ENCODE peak calls at places on chromosomes 7 and 10, in nine cellular contexts. Z, Y, U, A, K, L, Q, G and T are unnamed samples.

GRCh38 chr7:23472974-23473847 is 2.9 kb upstream of the IGF2BP3 start:
- DNase-seq in L (peak; percentile 60), A (no peak), Z (no peak), K (peak; percentile 17), Q (no peak), G (no peak), U (no peak), Y (no peak), T (no peak)

GRCh38 chr7:117446220-117446815 is 19.0 kb upstream of the ASZ1 start:
- DNase-seq in Y (no peak), Q (no peak), U (no peak), Z (no peak), K (no peak), L (no peak), A (no peak), G (no peak), T (no peak)

GRCh38 chr10:42551582-42552187 is 86.7 kb downstream of the ZNF33B start:
- DNase-seq in U (no peak), L (peak; percentile 14), Q (peak; percentile 80), Z (no peak), K (peak; percentile 0), Y (no peak), G (no peak), A (no peak), T (no peak)

GRCh38 chr10:69744971-69745370 is 56.7 kb upstream of the COL13A1 start:
- DNase-seq in K (no peak), U (no peak), Z (no peak), Q (no peak), G (no peak), A (no peak), Y (no peak), L (no peak), T (no peak)

GRCh38 chr10:24556746-24557742 is 166.6 kb downstream of the ARHGAP21 start:
- DNase-seq in Z (no peak), G (no peak), U (no peak), Y (peak; percentile 62), A (no peak), L (peak; percentile 77), Q (no peak), K (peak; percentile 36), T (peak; percentile 21)

GRCh38 chr7:111914287-111914686 is 291.9 kb downstream of the DOCK4 start:
- DNase-seq in G (no peak), Q (no peak), K (no peak), U (no peak), L (no peak), Z (no peak), A (no peak), Y (no peak), T (no peak)

GRCh38 chr10:117429644-117430043 is 54.4 kb upstream of the PDZD8 start:
- DNase-seq in U (no peak), K (no peak), Y (no peak), L (no peak), A (no peak), Q (no peak), G (no peak), Z (no peak), T (no peak)

GRCh38 chr10:35423505-35424306 is 87.4 kb downstream of the CCNY start:
- DNase-seq in K (no peak), U (no peak), Y (no peak), A (no peak), Q (no peak), L (no peak), G (no peak), Z (no peak), T (no peak)

GRCh38 chr10:48464871-48465736 is 139.8 kb downstream of the ARHGAP22 start:
- DNase-seq in A (no peak), L (no peak), K (no peak), Z (peak; percentile 70), U (no peak), G (peak; percentile 63), Q (peak; percentile 68), Y (no peak), T (no peak)

GRCh38 chr7:44632196-44632595 is 25.8 kb downstream of the OGDH start:
- DNase-seq in Y (no peak), U (no peak), Q (no peak), A (no peak), L (no peak), K (no peak), G (no peak), Z (no peak), T (no peak)
- H3K4me1 ChIP-seq in Y (peaks cover 23% of the 10 kb centered on the region), U (no peaks in the 10 kb centered on the region), Q (peaks cover 63% of the 10 kb centered on the region), A (peaks cover 62% of the 10 kb centered on the region), L (peaks cover 27% of the 10 kb centered on the region), K (no peaks in the 10 kb centered on the region), G (peaks cover 77% of the 10 kb centered on the region), Z (peaks cover 84% of the 10 kb centered on the region), T (peaks cover 78% of the 10 kb centered on the region)

GRCh38 chr10:110912374-110912773 is 6.6 kb downstream of the BBIP1 start:
- DNase-seq in L (no peak), Q (no peak), U (no peak), A (no peak), G (no peak), Z (no peak), K (no peak), Y (no peak), T (no peak)
- H3K27ac ChIP-seq in L (no peak overlapping the region), Q (no peak overlapping the region), U (no peak overlapping the region), A (no peak overlapping the region), G (no peak overlapping the region), Z (no peak overlapping the region), K (no peak overlapping the region), Y (no peak overlapping the region), T (no peak overlapping the region)

GRCh38 chr7:133670250-133670649 is 417.4 kb downstream of the EXOC4 start:
- DNase-seq in L (no peak), A (no peak), G (no peak), K (no peak), Z (no peak), Y (no peak), U (no peak), Q (no peak), T (no peak)

GRCh38 chr7:133672866-133673265 is 420.0 kb downstream of the EXOC4 start:
- DNase-seq in L (no peak), G (no peak), Y (no peak), Q (no peak), A (no peak), U (no peak), Z (no peak), K (no peak), T (no peak)

GRCh38 chr7:133668296-133669060 is 415.6 kb downstream of the EXOC4 start:
- DNase-seq in U (no peak), G (no peak), K (no peak), A (no peak), Y (no peak), Q (no peak), Z (no peak), L (no peak), T (no peak)

GRCh38 chr7:133674079-133674478 is 421.2 kb downstream of the EXOC4 start:
- DNase-seq in Z (no peak), L (no peak), A (no peak), K (no peak), U (no peak), G (no peak), Q (no peak), Y (no peak), T (no peak)

GRCh38 chr7:133669061-133669455 is 416.2 kb downstream of the EXOC4 start:
- DNase-seq in Y (no peak), G (no peak), Z (no peak), A (no peak), Q (no peak), L (no peak), K (no peak), U (no peak), T (no peak)
- H3K4me1 ChIP-seq in Y (no peaks in the 10 kb centered on the region), G (no peaks in the 10 kb centered on the region), Z (no peaks in the 10 kb centered on the region), A (no peaks in the 10 kb centered on the region), Q (no peaks in the 10 kb centered on the region), L (no peaks in the 10 kb centered on the region), K (peaks cover 5% of the 10 kb centered on the region), U (no peaks in the 10 kb centered on the region), T (no peaks in the 10 kb centered on the region)

DNA sequence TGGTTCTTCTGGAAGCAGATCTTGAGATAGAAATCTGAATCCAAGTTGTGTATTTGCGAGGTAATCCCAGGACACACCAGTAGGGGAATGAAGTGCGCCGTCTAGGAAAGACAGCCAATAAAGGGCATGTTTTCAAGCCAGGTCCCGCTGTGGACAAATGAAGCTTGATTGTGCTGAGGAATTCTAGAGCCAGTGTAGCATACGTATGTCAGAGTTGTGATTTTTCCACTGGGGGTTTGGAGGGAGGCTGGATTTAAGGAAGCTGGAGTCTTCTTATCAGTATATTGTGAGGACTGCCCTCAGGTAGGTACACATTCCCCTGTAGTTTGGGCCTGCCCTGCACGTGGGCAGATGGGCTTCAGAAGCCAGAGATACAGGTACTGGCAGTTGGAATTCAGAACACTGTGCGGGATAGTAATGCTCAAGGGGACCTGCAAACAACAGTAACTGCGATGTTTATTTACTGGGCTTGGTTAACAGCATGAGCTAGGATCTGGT is 50.9 kb downstream of the GALNT11 start:
- DNase-seq in Z (no peak), L (peak; percentile 62), U (no peak), Q (no peak), Y (no peak), G (no peak), A (no peak), K (peak; percentile 21), T (no peak)
- H3K27ac ChIP-seq in Z (no peak overlapping the region), L (no peak overlapping the region), U (no peak overlapping the region), Q (no peak overlapping the region), Y (no peak overlapping the region), G (no peak overlapping the region), A (no peak overlapping the region), K (no peak overlapping the region), T (no peak overlapping the region)

GRCh38 chr7:149870274-149870673 is 3.5 kb upstream of the ATP6V0E2 start:
- DNase-seq in A (no peak), Q (no peak), Z (no peak), G (no peak), K (no peak), U (no peak), L (no peak), Y (no peak), T (no peak)
- H3K4me1 ChIP-seq in A (peaks cover 87% of the 10 kb centered on the region), Q (peaks cover 46% of the 10 kb centered on the region), Z (peaks cover 54% of the 10 kb centered on the region), G (peaks cover 15% of the 10 kb centered on the region), K (peaks cover 7% of the 10 kb centered on the region), U (no peaks in the 10 kb centered on the region), L (peaks cover 15% of the 10 kb centered on the region), Y (peaks cover 11% of the 10 kb centered on the region), T (peaks cover 90% of the 10 kb centered on the region)

DNA sequence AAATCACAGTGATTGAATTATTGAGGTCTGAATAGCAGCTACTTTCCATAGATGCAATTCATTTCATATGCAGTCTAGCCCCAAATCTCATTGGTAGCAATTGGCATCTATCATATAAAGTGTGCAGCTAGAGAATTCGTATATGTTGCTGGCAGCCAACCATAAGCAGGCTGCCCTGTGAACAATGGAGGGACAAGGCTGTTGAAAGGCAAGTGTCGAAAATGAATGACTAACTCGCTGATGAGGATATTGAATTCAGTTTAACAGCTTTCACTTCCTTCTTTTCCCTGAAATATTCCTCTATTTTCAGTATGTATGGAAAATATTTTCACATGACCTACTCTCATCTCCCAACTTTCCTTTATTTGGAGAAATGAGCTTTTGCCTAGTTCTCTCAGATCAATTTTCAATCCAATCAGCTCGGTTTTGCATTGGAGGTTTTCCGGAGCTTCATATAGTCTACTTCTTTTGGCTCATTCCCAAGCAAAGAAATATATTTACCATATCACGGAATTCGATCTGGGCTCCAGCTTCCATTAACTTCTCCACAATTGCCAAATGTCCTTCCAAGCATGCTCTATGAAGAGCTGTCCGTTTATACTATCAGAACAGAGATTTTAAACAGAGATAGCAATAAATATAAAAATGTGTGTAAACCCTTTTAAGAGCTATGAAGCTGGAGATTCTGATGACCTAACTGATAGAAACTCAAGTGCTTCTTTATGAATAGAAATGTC is 3.5 kb downstream of the ANKRD1 start:
- DNase-seq in Q (no peak), Y (no peak), L (no peak), Z (no peak), K (no peak), U (no peak), G (no peak), A (no peak), T (no peak)
- H3K27ac ChIP-seq in Q (no peak overlapping the region), Y (no peak overlapping the region), L (no peak overlapping the region), Z (peak overlapping the region; percentile 22), K (no peak overlapping the region), U (no peak overlapping the region), G (no peak overlapping the region), A (no peak overlapping the region), T (no peak overlapping the region)